ENCODE peak calls at places on chromosomes 12 and 14, in five cellular contexts. One of them, this sample, is unnamed.

GRCh38 chr12:71746983-71747611 is 7.6 kb upstream of the RAB21 start:
- DNase-seq in thoracic aorta: no peak
- DNase-seq in fibroblast of the aortic adventitia: peak; percentile 82
- DNase-seq in cardiac fibroblast: peak; percentile 80
- DNase-seq in fibroblast of pulmonary artery: peak; percentile 80
- DNase-seq in this sample: no peak

GRCh38 chr14:98770151-98770550 is 501.8 kb downstream of the BCL11B start:
- DNase-seq in thoracic aorta: no peak
- DNase-seq in fibroblast of the aortic adventitia: no peak
- DNase-seq in cardiac fibroblast: no peak
- DNase-seq in fibroblast of pulmonary artery: no peak
- DNase-seq in this sample: no peak

GRCh38 chr12:116539905-116540482 is 19.2 kb upstream of the MAP1LC3B2 start:
- DNase-seq in thoracic aorta: no peak
- DNase-seq in cardiac fibroblast: peak; percentile 24
- DNase-seq in fibroblast of pulmonary artery: peak; percentile 58
- DNase-seq in fibroblast of the aortic adventitia: peak; percentile 77
- DNase-seq in this sample: no peak

GRCh38 chr14:89755816-89756215 is 198.7 kb downstream of the EFCAB11 start:
- DNase-seq in fibroblast of the aortic adventitia: no peak
- DNase-seq in cardiac fibroblast: no peak
- DNase-seq in fibroblast of pulmonary artery: no peak
- DNase-seq in thoracic aorta: no peak
- DNase-seq in this sample: no peak

GRCh38 chr12:12612403-12612802 is 727 bp downstream of the CREBL2 start:
- DNase-seq in thoracic aorta: no peak
- DNase-seq in fibroblast of the aortic adventitia: peak; percentile 71
- DNase-seq in cardiac fibroblast: peak; percentile 77
- DNase-seq in fibroblast of pulmonary artery: peak; percentile 88
- DNase-seq in this sample: no peak

GRCh38 chr12:125192690-125193221 is 127.5 kb downstream of the AACS start:
- DNase-seq in thoracic aorta: no peak
- DNase-seq in fibroblast of the aortic adventitia: no peak
- DNase-seq in cardiac fibroblast: no peak
- DNase-seq in fibroblast of pulmonary artery: no peak
- DNase-seq in this sample: no peak

GRCh38 chr12:32583535-32583934 is 95.6 kb upstream of the DNM1L start:
- DNase-seq in fibroblast of the aortic adventitia: peak; percentile 48
- DNase-seq in cardiac fibroblast: peak; percentile 57
- DNase-seq in thoracic aorta: no peak
- DNase-seq in fibroblast of pulmonary artery: peak; percentile 53
- DNase-seq in this sample: no peak

GRCh38 chr14:103629503-103630121 is 601 bp downstream of the KLC1 start:
- DNase-seq in thoracic aorta: no peak
- DNase-seq in fibroblast of pulmonary artery: no peak
- DNase-seq in cardiac fibroblast: peak; percentile 20
- DNase-seq in fibroblast of the aortic adventitia: no peak
- DNase-seq in this sample: peak; percentile 75

GRCh38 chr14:21171128-21171527 is 15.3 kb upstream of the OR5AU1 start:
- DNase-seq in fibroblast of pulmonary artery: no peak
- DNase-seq in cardiac fibroblast: no peak
- DNase-seq in thoracic aorta: no peak
- DNase-seq in fibroblast of the aortic adventitia: no peak
- DNase-seq in this sample: no peak

GRCh38 chr14:99679996-99680395 is 4.1 kb upstream of the CYP46A1 start:
- DNase-seq in fibroblast of pulmonary artery: no peak
- DNase-seq in cardiac fibroblast: no peak
- DNase-seq in thoracic aorta: no peak
- DNase-seq in fibroblast of the aortic adventitia: no peak
- DNase-seq in this sample: no peak

GRCh38 chr14:60090864-60091519 is 731 bp upstream of the PCNX4 start:
- DNase-seq in fibroblast of the aortic adventitia: peak; percentile 84
- DNase-seq in thoracic aorta: no peak
- DNase-seq in cardiac fibroblast: peak; percentile 81
- DNase-seq in fibroblast of pulmonary artery: peak; percentile 85
- DNase-seq in this sample: no peak

GRCh38 chr14:92490239-92490959 is 23.2 kb upstream of the RIN3 start:
- DNase-seq in thoracic aorta: no peak
- DNase-seq in fibroblast of the aortic adventitia: no peak
- DNase-seq in cardiac fibroblast: no peak
- DNase-seq in fibroblast of pulmonary artery: no peak
- DNase-seq in this sample: no peak

GRCh38 chr14:94450722-94451090 is 1.9 kb downstream of the SERPINA11 start:
- DNase-seq in cardiac fibroblast: no peak
- DNase-seq in thoracic aorta: no peak
- DNase-seq in fibroblast of the aortic adventitia: no peak
- DNase-seq in fibroblast of pulmonary artery: no peak
- DNase-seq in this sample: no peak

GRCh38 chr14:32565256-32565655 is 236.2 kb downstream of the AKAP6 start:
- DNase-seq in fibroblast of pulmonary artery: no peak
- DNase-seq in thoracic aorta: no peak
- DNase-seq in cardiac fibroblast: no peak
- DNase-seq in fibroblast of the aortic adventitia: peak; percentile 2
- DNase-seq in this sample: no peak

GRCh38 chr12:78034025-78034424 is 203.3 kb downstream of the NAV3 start:
- DNase-seq in fibroblast of pulmonary artery: peak; percentile 88
- DNase-seq in fibroblast of the aortic adventitia: peak; percentile 90
- DNase-seq in cardiac fibroblast: peak; percentile 71
- DNase-seq in thoracic aorta: no peak
- DNase-seq in this sample: no peak

GRCh38 chr14:23269193-23269592 is 16.7 kb downstream of the HOMEZ start:
- DNase-seq in cardiac fibroblast: no peak
- DNase-seq in thoracic aorta: no peak
- DNase-seq in fibroblast of the aortic adventitia: no peak
- DNase-seq in fibroblast of pulmonary artery: no peak
- DNase-seq in this sample: no peak

GRCh38 chr12:8661016-8661415 is 1.6 kb downstream of the MFAP5 start:
- DNase-seq in fibroblast of the aortic adventitia: peak; percentile 69
- DNase-seq in cardiac fibroblast: no peak
- DNase-seq in fibroblast of pulmonary artery: no peak
- DNase-seq in thoracic aorta: no peak
- DNase-seq in this sample: no peak

GRCh38 chr12:65899289-65899688 is 75.0 kb downstream of the HMGA2 start:
- DNase-seq in cardiac fibroblast: no peak
- DNase-seq in thoracic aorta: no peak
- DNase-seq in fibroblast of the aortic adventitia: peak; percentile 53
- DNase-seq in fibroblast of pulmonary artery: peak; percentile 63
- DNase-seq in this sample: no peak

GRCh38 chr14:39704581-39704980 is 272.3 kb upstream of the FBXO33 start:
- DNase-seq in fibroblast of the aortic adventitia: no peak
- DNase-seq in thoracic aorta: no peak
- DNase-seq in fibroblast of pulmonary artery: no peak
- DNase-seq in cardiac fibroblast: no peak
- DNase-seq in this sample: no peak

GRCh38 chr12:74890237-74890599 is 319.4 kb downstream of the KCNC2 start:
- DNase-seq in fibroblast of the aortic adventitia: peak; percentile 87
- DNase-seq in thoracic aorta: no peak
- DNase-seq in fibroblast of pulmonary artery: peak; percentile 76
- DNase-seq in cardiac fibroblast: peak; percentile 87
- DNase-seq in this sample: no peak

GRCh38 chr14:96053600-96054381 is 14.6 kb downstream of the C14orf132 start:
- DNase-seq in fibroblast of the aortic adventitia: peak; percentile 98
- DNase-seq in thoracic aorta: peak; percentile 88
- DNase-seq in fibroblast of pulmonary artery: peak; percentile 91
- DNase-seq in cardiac fibroblast: peak; percentile 94
- DNase-seq in this sample: no peak

GRCh38 chr12:75444444-75445136 is 36.0 kb upstream of the GLIPR1 start:
- DNase-seq in cardiac fibroblast: peak; percentile 78
- DNase-seq in fibroblast of the aortic adventitia: peak; percentile 65
- DNase-seq in fibroblast of pulmonary artery: peak; percentile 62
- DNase-seq in thoracic aorta: no peak
- DNase-seq in this sample: no peak

GRCh38 chr12:24950231-24950834 is 1.4 kb upstream of the BCAT1 start:
- DNase-seq in fibroblast of the aortic adventitia: no peak
- DNase-seq in cardiac fibroblast: no peak
- DNase-seq in fibroblast of pulmonary artery: no peak
- DNase-seq in thoracic aorta: no peak
- DNase-seq in this sample: no peak

GRCh38 chr12:24947541-24948451 is 1.1 kb downstream of the BCAT1 start:
- DNase-seq in cardiac fibroblast: peak; percentile 35
- DNase-seq in fibroblast of pulmonary artery: no peak
- DNase-seq in thoracic aorta: no peak
- DNase-seq in fibroblast of the aortic adventitia: peak; percentile 35
- DNase-seq in this sample: no peak

GRCh38 chr12:24948816-24949722 is at the start of gene BCAT1:
- DNase-seq in fibroblast of pulmonary artery: peak; percentile 85
- DNase-seq in fibroblast of the aortic adventitia: peak; percentile 86
- DNase-seq in cardiac fibroblast: peak; percentile 89
- DNase-seq in thoracic aorta: peak; percentile 18
- DNase-seq in this sample: peak; percentile 84

GRCh38 chr12:24945822-24946221 is 3.1 kb downstream of the BCAT1 start:
- DNase-seq in fibroblast of the aortic adventitia: no peak
- DNase-seq in cardiac fibroblast: no peak
- DNase-seq in thoracic aorta: no peak
- DNase-seq in fibroblast of pulmonary artery: no peak
- DNase-seq in this sample: no peak

GRCh38 chr12:24948452-24948815 is 467 bp downstream of the BCAT1 start:
- DNase-seq in thoracic aorta: no peak
- DNase-seq in cardiac fibroblast: peak; percentile 70
- DNase-seq in fibroblast of the aortic adventitia: peak; percentile 66
- DNase-seq in fibroblast of pulmonary artery: peak; percentile 63
- DNase-seq in this sample: no peak
- TF ChIP-seq CTCF in thoracic aorta: no peak
- TF ChIP-seq CTCF in cardiac fibroblast: no peak
- TF ChIP-seq CTCF in fibroblast of the aortic adventitia: no peak
- TF ChIP-seq CTCF in fibroblast of pulmonary artery: no peak
- TF ChIP-seq CTCF in this sample: no peak

GRCh38 chr12:60106207-60106606 is 510.4 kb downstream of the SLC16A7 start:
- DNase-seq in thoracic aorta: no peak
- DNase-seq in fibroblast of the aortic adventitia: peak; percentile 53
- DNase-seq in fibroblast of pulmonary artery: peak; percentile 49
- DNase-seq in cardiac fibroblast: peak; percentile 59
- DNase-seq in this sample: no peak
- TF ChIP-seq CTCF in thoracic aorta: no peak
- TF ChIP-seq CTCF in fibroblast of the aortic adventitia: peak; percentile 48
- TF ChIP-seq CTCF in fibroblast of pulmonary artery: peak; percentile 45
- TF ChIP-seq CTCF in cardiac fibroblast: peak; percentile 38
- TF ChIP-seq CTCF in this sample: peak; percentile 21

GRCh38 chr12:82758743-82759142 is 72.0 kb downstream of the TMTC2 start:
- DNase-seq in fibroblast of the aortic adventitia: no peak
- DNase-seq in fibroblast of pulmonary artery: no peak
- DNase-seq in thoracic aorta: no peak
- DNase-seq in cardiac fibroblast: no peak
- DNase-seq in this sample: no peak

GRCh38 chr12:82756303-82756702 is 69.6 kb downstream of the TMTC2 start:
- DNase-seq in fibroblast of the aortic adventitia: no peak
- DNase-seq in fibroblast of pulmonary artery: no peak
- DNase-seq in thoracic aorta: no peak
- DNase-seq in cardiac fibroblast: no peak
- DNase-seq in this sample: no peak

GRCh38 chr12:82757059-82757458 is 70.4 kb downstream of the TMTC2 start:
- DNase-seq in fibroblast of the aortic adventitia: peak; percentile 52
- DNase-seq in thoracic aorta: no peak
- DNase-seq in cardiac fibroblast: peak; percentile 23
- DNase-seq in fibroblast of pulmonary artery: peak; percentile 31
- DNase-seq in this sample: no peak

GRCh38 chr12:82757611-82758010 is 70.9 kb downstream of the TMTC2 start:
- DNase-seq in fibroblast of the aortic adventitia: peak; percentile 20
- DNase-seq in thoracic aorta: no peak
- DNase-seq in fibroblast of pulmonary artery: no peak
- DNase-seq in cardiac fibroblast: no peak
- DNase-seq in this sample: no peak

DNA sequence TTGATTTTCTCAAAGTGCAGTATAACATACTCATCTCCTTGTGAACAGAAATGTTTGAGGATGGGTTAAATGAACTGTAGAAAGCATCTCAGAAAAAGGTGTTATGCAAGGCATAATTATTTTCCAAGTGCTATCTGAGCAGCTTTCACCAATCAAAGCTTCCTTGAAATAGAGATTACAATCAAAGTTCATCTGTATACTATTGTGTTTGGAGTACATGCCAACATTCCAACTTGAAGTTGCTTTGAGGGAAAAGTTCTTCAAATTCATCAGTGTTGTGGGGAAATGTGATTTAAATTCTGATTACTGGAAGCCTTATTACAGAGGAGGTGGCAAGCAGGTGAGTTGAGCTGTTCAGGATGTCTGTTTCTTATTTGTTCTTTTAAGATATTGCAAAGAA is 68.2 kb downstream of the TMTC2 start:
- DNase-seq in fibroblast of the aortic adventitia: peak; percentile 41
- DNase-seq in cardiac fibroblast: no peak
- DNase-seq in fibroblast of pulmonary artery: no peak
- DNase-seq in thoracic aorta: no peak
- DNase-seq in this sample: no peak
- TF ChIP-seq CTCF in fibroblast of the aortic adventitia: no peak
- TF ChIP-seq CTCF in cardiac fibroblast: no peak
- TF ChIP-seq CTCF in fibroblast of pulmonary artery: no peak
- TF ChIP-seq CTCF in thoracic aorta: no peak
- TF ChIP-seq CTCF in this sample: no peak

GRCh38 chr12:102300824-102301461 is 103.3 kb upstream of the PMCH start:
- DNase-seq in fibroblast of pulmonary artery: peak; percentile 80
- DNase-seq in fibroblast of the aortic adventitia: peak; percentile 50
- DNase-seq in cardiac fibroblast: peak; percentile 64
- DNase-seq in thoracic aorta: no peak
- DNase-seq in this sample: no peak
- TF ChIP-seq CTCF in fibroblast of pulmonary artery: peak; percentile 54
- TF ChIP-seq CTCF in fibroblast of the aortic adventitia: peak; percentile 38
- TF ChIP-seq CTCF in cardiac fibroblast: peak; percentile 45
- TF ChIP-seq CTCF in thoracic aorta: no peak
- TF ChIP-seq CTCF in this sample: peak; percentile 47

GRCh38 chr14:69183735-69184134 is 7.6 kb upstream of the EXD2 start:
- DNase-seq in fibroblast of pulmonary artery: peak; percentile 12
- DNase-seq in thoracic aorta: no peak
- DNase-seq in cardiac fibroblast: peak; percentile 15
- DNase-seq in fibroblast of the aortic adventitia: no peak
- DNase-seq in this sample: no peak

GRCh38 chr14:69181491-69181890 is 9.8 kb upstream of the EXD2 start:
- DNase-seq in fibroblast of pulmonary artery: peak; percentile 8
- DNase-seq in fibroblast of the aortic adventitia: peak; percentile 13
- DNase-seq in cardiac fibroblast: peak; percentile 8
- DNase-seq in thoracic aorta: no peak
- DNase-seq in this sample: no peak
- TF ChIP-seq CTCF in fibroblast of pulmonary artery: no peak
- TF ChIP-seq CTCF in fibroblast of the aortic adventitia: no peak
- TF ChIP-seq CTCF in cardiac fibroblast: no peak
- TF ChIP-seq CTCF in thoracic aorta: no peak
- TF ChIP-seq CTCF in this sample: no peak